ENCODE peak calls at places on chromosomes 6 and 20, in seven cellular contexts. One of them, this sample, is unnamed.

GRCh38 chr6:38495511-38495910 is 144.2 kb downstream of the BTBD9 start:
- DNase-seq in right lobe of liver: no peak
- DNase-seq in uterus: no peak
- DNase-seq in pancreas: no peak
- DNase-seq in GM23248: no peak
- DNase-seq in IMR-90: no peak
- DNase-seq in Panc1: no peak
- DNase-seq in this sample: no peak

GRCh38 chr6:47306887-47307286 is 2.8 kb downstream of the TNFRSF21 start:
- DNase-seq in right lobe of liver: no peak
- DNase-seq in uterus: no peak
- DNase-seq in pancreas: no peak
- DNase-seq in GM23248: peak; percentile 7
- DNase-seq in IMR-90: no peak
- DNase-seq in Panc1: no peak
- DNase-seq in this sample: no peak

GRCh38 chr6:101392561-101393230 is 812 bp upstream of the GRIK2 start:
- DNase-seq in right lobe of liver: no peak
- DNase-seq in uterus: no peak
- DNase-seq in pancreas: no peak
- DNase-seq in GM23248: no peak
- DNase-seq in IMR-90: no peak
- DNase-seq in Panc1: no peak
- DNase-seq in this sample: no peak

GRCh38 chr6:99434702-99435530 is 9.8 kb upstream of the PNISR start:
- DNase-seq in right lobe of liver: no peak
- DNase-seq in uterus: no peak
- DNase-seq in pancreas: no peak
- DNase-seq in GM23248: peak; percentile 56
- DNase-seq in IMR-90: peak; percentile 44
- DNase-seq in Panc1: no peak
- DNase-seq in this sample: no peak

GRCh38 chr6:85432554-85432953 is 17.3 kb upstream of the NT5E start:
- DNase-seq in right lobe of liver: no peak
- DNase-seq in uterus: no peak
- DNase-seq in pancreas: no peak
- DNase-seq in GM23248: no peak
- DNase-seq in IMR-90: no peak
- DNase-seq in Panc1: no peak
- DNase-seq in this sample: no peak

GRCh38 chr6:121187200-121187832 is 147.0 kb downstream of the TBC1D32 start:
- DNase-seq in right lobe of liver: no peak
- DNase-seq in uterus: no peak
- DNase-seq in pancreas: no peak
- DNase-seq in GM23248: no peak
- DNase-seq in IMR-90: no peak
- DNase-seq in Panc1: no peak
- DNase-seq in this sample: no peak

GRCh38 chr20:47688385-47689381 is 96.6 kb downstream of the SULF2 start:
- DNase-seq in right lobe of liver: no peak
- DNase-seq in uterus: no peak
- DNase-seq in pancreas: no peak
- DNase-seq in GM23248: no peak
- DNase-seq in IMR-90: peak; percentile 15
- DNase-seq in Panc1: no peak
- DNase-seq in this sample: no peak

GRCh38 chr20:63734946-63735858 is 1.3 kb upstream of the LIME1 start:
- DNase-seq in right lobe of liver: peak; percentile 70
- DNase-seq in uterus: no peak
- DNase-seq in pancreas: no peak
- DNase-seq in GM23248: no peak
- DNase-seq in IMR-90: no peak
- DNase-seq in Panc1: no peak
- DNase-seq in this sample: peak; percentile 27

GRCh38 chr6:78598966-78599365 is 268.4 kb upstream of the IRAK1BP1 start:
- DNase-seq in right lobe of liver: no peak
- DNase-seq in uterus: no peak
- DNase-seq in pancreas: no peak
- DNase-seq in GM23248: peak; percentile 86
- DNase-seq in IMR-90: peak; percentile 97
- DNase-seq in Panc1: peak; percentile 69
- DNase-seq in this sample: no peak

GRCh38 chr20:29299811-29300578 is 1957.5 kb upstream of the DEFB115 start:
- DNase-seq in right lobe of liver: no peak
- DNase-seq in uterus: no peak
- DNase-seq in pancreas: no peak
- DNase-seq in GM23248: no peak
- DNase-seq in IMR-90: no peak
- DNase-seq in Panc1: no peak
- DNase-seq in this sample: no peak

GRCh38 chr6:75204222-75204958 is 1.5 kb downstream of the COL12A1 start:
- DNase-seq in right lobe of liver: peak; percentile 68
- DNase-seq in uterus: peak; percentile 86
- DNase-seq in pancreas: peak; percentile 76
- DNase-seq in GM23248: peak; percentile 97
- DNase-seq in IMR-90: peak; percentile 96
- DNase-seq in Panc1: no peak
- DNase-seq in this sample: no peak

GRCh38 chr6:84003140-84003539 is 30.4 kb upstream of the MRAP2 start:
- DNase-seq in right lobe of liver: no peak
- DNase-seq in uterus: no peak
- DNase-seq in pancreas: no peak
- DNase-seq in GM23248: no peak
- DNase-seq in IMR-90: no peak
- DNase-seq in Panc1: no peak
- DNase-seq in this sample: no peak

GRCh38 chr20:45059022-45059728 is 41.8 kb downstream of the KCNS1 start:
- DNase-seq in right lobe of liver: no peak
- DNase-seq in uterus: no peak
- DNase-seq in pancreas: no peak
- DNase-seq in GM23248: peak; percentile 73
- DNase-seq in IMR-90: peak; percentile 51
- DNase-seq in Panc1: no peak
- DNase-seq in this sample: no peak
- H3K27ac ChIP-seq in right lobe of liver: no peak overlapping the region
- H3K27ac ChIP-seq in uterus: no peak overlapping the region
- H3K27ac ChIP-seq in pancreas: no peak overlapping the region
- H3K27ac ChIP-seq in GM23248: peak overlapping the region; percentile 65
- H3K27ac ChIP-seq in IMR-90: no peak overlapping the region
- H3K27ac ChIP-seq in Panc1: no peak overlapping the region
- H3K27ac ChIP-seq in this sample: peak overlapping the region; percentile 80

DNA sequence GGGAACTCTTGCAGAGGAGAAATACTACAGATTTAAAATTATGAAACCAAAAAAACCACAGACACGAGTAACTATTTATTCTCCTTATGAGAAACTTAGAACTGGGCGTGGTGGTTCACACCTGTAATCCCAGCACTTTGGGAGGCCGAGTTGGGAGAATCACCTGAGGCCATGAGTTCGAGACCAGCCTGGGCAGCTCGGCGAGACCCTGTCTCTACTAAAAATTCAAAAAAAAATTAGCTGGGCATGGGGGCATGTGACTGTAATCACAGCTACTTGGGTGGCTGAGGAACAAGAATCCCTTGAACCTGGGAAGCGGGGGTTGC is 36.8 kb downstream of the SSR1 start:
- DNase-seq in right lobe of liver: no peak
- DNase-seq in uterus: no peak
- DNase-seq in pancreas: no peak
- DNase-seq in GM23248: no peak
- DNase-seq in IMR-90: no peak
- DNase-seq in Panc1: no peak
- DNase-seq in this sample: no peak
- H3K27ac ChIP-seq in right lobe of liver: no peak overlapping the region
- H3K27ac ChIP-seq in uterus: no peak overlapping the region
- H3K27ac ChIP-seq in pancreas: no peak overlapping the region
- H3K27ac ChIP-seq in GM23248: no peak overlapping the region
- H3K27ac ChIP-seq in IMR-90: no peak overlapping the region
- H3K27ac ChIP-seq in Panc1: no peak overlapping the region
- H3K27ac ChIP-seq in this sample: no peak overlapping the region

DNA sequence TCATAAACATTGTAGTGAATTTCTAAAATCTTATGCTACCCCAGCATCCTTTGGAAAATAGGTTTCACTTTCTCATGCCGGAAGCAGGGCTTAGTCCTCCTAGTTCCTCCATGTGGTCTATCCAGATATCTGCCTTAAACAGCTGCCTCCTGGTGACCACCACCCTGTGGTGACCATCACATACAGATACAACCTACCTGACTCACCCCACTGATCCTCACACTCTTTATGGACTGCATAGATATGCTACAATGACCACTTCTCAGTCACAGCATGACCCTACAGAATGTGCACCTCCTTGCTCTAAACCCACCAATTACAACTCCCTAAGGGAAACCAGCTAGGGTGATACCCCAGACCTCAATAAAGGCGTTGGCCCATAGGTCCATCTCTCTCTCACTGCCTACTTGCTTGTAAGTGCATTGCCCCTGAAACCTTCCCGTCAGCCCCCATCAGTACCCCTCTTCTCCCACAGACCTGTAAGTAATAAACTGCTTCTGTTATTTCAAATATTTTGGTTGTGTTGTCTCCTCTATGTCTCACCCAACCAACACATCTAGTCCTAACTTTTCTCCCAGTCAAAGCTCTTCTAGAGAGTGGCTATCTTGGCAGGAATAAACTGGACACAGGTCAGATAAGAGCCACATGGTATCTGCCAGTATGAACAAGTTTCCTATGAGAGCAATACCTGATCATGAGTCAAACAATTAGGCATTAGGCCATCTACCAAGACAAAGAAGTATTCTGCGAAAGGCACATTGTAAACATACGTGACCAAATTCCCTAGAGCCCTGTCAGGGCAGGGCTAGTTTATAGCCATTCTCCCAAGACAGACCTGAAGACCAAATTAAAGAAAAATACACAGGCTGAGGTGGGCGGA is 39.4 kb upstream of the PLEKHG1 start:
- DNase-seq in right lobe of liver: no peak
- DNase-seq in uterus: no peak
- DNase-seq in pancreas: no peak
- DNase-seq in GM23248: no peak
- DNase-seq in IMR-90: no peak
- DNase-seq in Panc1: no peak
- DNase-seq in this sample: no peak
- H3K27ac ChIP-seq in right lobe of liver: no peak overlapping the region
- H3K27ac ChIP-seq in uterus: no peak overlapping the region
- H3K27ac ChIP-seq in pancreas: no peak overlapping the region
- H3K27ac ChIP-seq in GM23248: no peak overlapping the region
- H3K27ac ChIP-seq in IMR-90: no peak overlapping the region
- H3K27ac ChIP-seq in Panc1: no peak overlapping the region
- H3K27ac ChIP-seq in this sample: no peak overlapping the region

GRCh38 chr6:138187156-138187555 is 25.4 kb downstream of the ARFGEF3 start:
- DNase-seq in right lobe of liver: no peak
- DNase-seq in uterus: no peak
- DNase-seq in pancreas: no peak
- DNase-seq in GM23248: no peak
- DNase-seq in IMR-90: no peak
- DNase-seq in Panc1: no peak
- DNase-seq in this sample: no peak

GRCh38 chr6:138184230-138184629 is 22.5 kb downstream of the ARFGEF3 start:
- DNase-seq in right lobe of liver: no peak
- DNase-seq in uterus: no peak
- DNase-seq in pancreas: no peak
- DNase-seq in GM23248: no peak
- DNase-seq in IMR-90: no peak
- DNase-seq in Panc1: no peak
- DNase-seq in this sample: no peak

GRCh38 chr6:138183792-138184134 is 22.0 kb downstream of the ARFGEF3 start:
- DNase-seq in right lobe of liver: no peak
- DNase-seq in uterus: no peak
- DNase-seq in pancreas: no peak
- DNase-seq in GM23248: no peak
- DNase-seq in IMR-90: no peak
- DNase-seq in Panc1: no peak
- DNase-seq in this sample: peak; percentile 55

GRCh38 chr6:138182939-138183791 is 21.4 kb downstream of the ARFGEF3 start:
- DNase-seq in right lobe of liver: no peak
- DNase-seq in uterus: no peak
- DNase-seq in pancreas: no peak
- DNase-seq in GM23248: no peak
- DNase-seq in IMR-90: no peak
- DNase-seq in Panc1: no peak
- DNase-seq in this sample: peak; percentile 65

DNA sequence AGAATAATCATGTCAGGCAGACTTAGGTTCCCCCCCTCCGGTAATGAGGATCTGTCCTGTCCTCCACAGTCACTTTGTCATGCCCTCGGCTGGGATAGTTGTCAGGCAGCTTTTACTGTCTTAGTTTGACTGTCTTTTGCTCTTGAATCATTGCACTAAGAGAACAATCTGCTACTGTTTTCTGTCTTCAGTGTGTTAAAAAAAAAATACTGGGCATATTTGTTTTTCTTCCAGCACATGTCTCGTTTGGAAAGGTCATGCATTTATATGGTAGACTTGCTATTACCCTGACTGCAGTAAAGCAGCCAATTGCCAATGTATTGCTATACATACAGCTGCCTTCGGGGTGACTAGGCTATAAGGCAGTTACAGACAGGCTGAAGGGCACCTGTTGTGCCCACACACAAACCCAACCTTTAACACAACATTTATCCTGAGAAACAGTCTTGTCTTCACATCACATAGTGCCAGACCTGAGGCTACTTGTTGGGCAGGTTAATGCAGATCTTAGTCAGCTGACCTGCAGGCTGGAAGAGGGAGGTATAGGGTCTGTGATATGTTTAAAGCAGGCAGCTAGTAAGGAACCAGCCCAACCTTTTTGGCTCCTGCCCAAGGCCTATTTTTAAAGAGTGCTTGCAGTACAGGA is 26.7 kb downstream of the ARFGEF3 start:
- DNase-seq in right lobe of liver: no peak
- DNase-seq in uterus: no peak
- DNase-seq in pancreas: no peak
- DNase-seq in GM23248: no peak
- DNase-seq in IMR-90: no peak
- DNase-seq in Panc1: no peak
- DNase-seq in this sample: no peak
- H3K27ac ChIP-seq in right lobe of liver: no peak overlapping the region
- H3K27ac ChIP-seq in uterus: no peak overlapping the region
- H3K27ac ChIP-seq in pancreas: no peak overlapping the region
- H3K27ac ChIP-seq in GM23248: no peak overlapping the region
- H3K27ac ChIP-seq in IMR-90: no peak overlapping the region
- H3K27ac ChIP-seq in Panc1: no peak overlapping the region
- H3K27ac ChIP-seq in this sample: peak overlapping the region; percentile 91

GRCh38 chr20:8303651-8304050 is 171.6 kb downstream of the PLCB1 start:
- DNase-seq in right lobe of liver: no peak
- DNase-seq in uterus: no peak
- DNase-seq in pancreas: no peak
- DNase-seq in GM23248: no peak
- DNase-seq in IMR-90: no peak
- DNase-seq in Panc1: no peak
- DNase-seq in this sample: no peak

GRCh38 chr20:8304124-8304800 is 172.2 kb downstream of the PLCB1 start:
- DNase-seq in right lobe of liver: no peak
- DNase-seq in uterus: no peak
- DNase-seq in pancreas: no peak
- DNase-seq in GM23248: no peak
- DNase-seq in IMR-90: no peak
- DNase-seq in Panc1: no peak
- DNase-seq in this sample: no peak

GRCh38 chr20:8301655-8302054 is 169.6 kb downstream of the PLCB1 start:
- DNase-seq in right lobe of liver: no peak
- DNase-seq in uterus: peak; percentile 23
- DNase-seq in pancreas: peak; percentile 26
- DNase-seq in GM23248: no peak
- DNase-seq in IMR-90: no peak
- DNase-seq in Panc1: no peak
- DNase-seq in this sample: no peak

GRCh38 chr20:8305449-8305978 is 173.4 kb downstream of the PLCB1 start:
- DNase-seq in right lobe of liver: peak; percentile 54
- DNase-seq in uterus: no peak
- DNase-seq in pancreas: peak; percentile 68
- DNase-seq in GM23248: peak; percentile 50
- DNase-seq in IMR-90: peak; percentile 33
- DNase-seq in Panc1: no peak
- DNase-seq in this sample: no peak

GRCh38 chr20:8299921-8300320 is 167.9 kb downstream of the PLCB1 start:
- DNase-seq in right lobe of liver: no peak
- DNase-seq in uterus: no peak
- DNase-seq in pancreas: no peak
- DNase-seq in GM23248: peak; percentile 74
- DNase-seq in IMR-90: peak; percentile 81
- DNase-seq in Panc1: no peak
- DNase-seq in this sample: no peak
- H3K27ac ChIP-seq in right lobe of liver: no peak overlapping the region
- H3K27ac ChIP-seq in uterus: no peak overlapping the region
- H3K27ac ChIP-seq in pancreas: no peak overlapping the region
- H3K27ac ChIP-seq in GM23248: no peak overlapping the region
- H3K27ac ChIP-seq in IMR-90: no peak overlapping the region
- H3K27ac ChIP-seq in Panc1: no peak overlapping the region
- H3K27ac ChIP-seq in this sample: no peak overlapping the region

This sample was measured in substantia nigra.